ENCODE peak calls at places on chromosomes 7 and 10, in five cellular contexts. D is H9, X is GM23248, P is colonic mucosa, W is fibroblast of lung. R is an unnamed sample. For H3K4me1, the result is how much of the 10 kb centered on the place peaks cover.

GRCh38 chr7:125057974-125058373 is 128.3 kb upstream of the POT1 start:
- DNase-seq in D (no peak), X (no peak), P (no peak), W (no peak), R (no peak)

GRCh38 chr10:4678951-4679671 is 146.9 kb upstream of the AKR1E2 start:
- DNase-seq in D (no peak), X (no peak), P (peak), W (no peak), R (no peak)

GRCh38 chr10:129756912-129757861 is 206.9 kb downstream of the EBF3 start:
- DNase-seq in D (peak), X (peak), P (no peak), W (peak), R (peak)

GRCh38 chr10:50653142-50653541 is 29.4 kb upstream of the SGMS1 start:
- DNase-seq in D (no peak), X (peak), P (no peak), W (peak), R (no peak)

GRCh38 chr7:50342616-50343114 is 38.1 kb downstream of the IKZF1 start:
- DNase-seq in D (no peak), X (peak), P (no peak), W (no peak), R (no peak)

GRCh38 chr10:3312403-3312802 is 139.8 kb upstream of the PITRM1 start:
- DNase-seq in D (no peak), X (no peak), P (no peak), W (no peak), R (no peak)

GRCh38 chr7:39212881-39213280 is 235.2 kb downstream of the POU6F2 start:
- DNase-seq in D (no peak), X (no peak), P (no peak), W (no peak), R (no peak)

GRCh38 chr10:125014984-125015944 is 73.3 kb downstream of the ZRANB1 start:
- DNase-seq in D (no peak), X (no peak), P (no peak), W (no peak), R (peak)

GRCh38 chr10:105070249-105070648 is 429.2 kb downstream of the SORCS3 start:
- DNase-seq in D (no peak), X (no peak), P (no peak), W (no peak), R (no peak)

GRCh38 chr7:74149556-74149955 is 24.6 kb upstream of the EIF4H start:
- DNase-seq in D (no peak), X (no peak), P (no peak), W (no peak), R (no peak)

GRCh38 chr7:96495751-96496216 is 173.9 kb upstream of the SLC25A13 start:
- DNase-seq in D (no peak), X (no peak), P (no peak), W (no peak), R (no peak)

GRCh38 chr7:118040562-118040961 is 143.4 kb upstream of the LSM8 start:
- DNase-seq in D (no peak), X (no peak), P (no peak), W (no peak), R (no peak)

GRCh38 chr10:77613476-77614130 is 24.0 kb downstream of the KCNMA1 start:
- DNase-seq in D (no peak), X (no peak), P (peak), W (peak), R (no peak)

DNA sequence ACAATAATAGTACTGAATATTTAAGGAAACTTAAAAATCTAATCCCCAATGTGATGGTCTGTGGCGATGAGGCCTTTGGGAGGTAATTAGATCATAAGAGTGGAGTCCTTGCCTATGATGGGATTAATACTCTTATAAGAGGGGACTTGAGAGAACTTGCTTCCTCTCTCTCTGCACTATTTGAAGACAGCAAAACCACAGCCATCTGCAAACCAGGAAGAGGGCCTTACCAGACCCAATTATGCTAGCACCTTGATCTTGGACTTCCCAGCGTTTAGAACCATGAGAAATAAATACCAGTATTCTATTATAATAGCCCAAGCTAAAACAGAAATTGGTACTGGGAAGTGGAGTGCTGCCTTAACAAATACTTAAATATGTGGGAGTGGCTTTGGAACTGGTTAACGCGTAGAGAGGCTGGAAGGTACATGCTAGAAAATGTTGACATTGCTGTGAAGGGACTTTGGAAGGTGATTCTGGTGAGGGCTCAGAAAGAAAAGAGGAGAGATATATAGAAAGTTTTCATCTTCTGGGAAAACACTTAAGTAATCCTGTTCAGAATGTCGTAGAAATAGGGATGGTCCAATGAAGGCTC is 91.4 kb downstream of the JAZF1 start:
- DNase-seq in D (no peak), X (no peak), P (no peak), W (no peak), R (no peak)
- H3K9ac ChIP-seq in D (no peak), X (no peak), P (no peak), W (no peak), R (no peak)

DNA sequence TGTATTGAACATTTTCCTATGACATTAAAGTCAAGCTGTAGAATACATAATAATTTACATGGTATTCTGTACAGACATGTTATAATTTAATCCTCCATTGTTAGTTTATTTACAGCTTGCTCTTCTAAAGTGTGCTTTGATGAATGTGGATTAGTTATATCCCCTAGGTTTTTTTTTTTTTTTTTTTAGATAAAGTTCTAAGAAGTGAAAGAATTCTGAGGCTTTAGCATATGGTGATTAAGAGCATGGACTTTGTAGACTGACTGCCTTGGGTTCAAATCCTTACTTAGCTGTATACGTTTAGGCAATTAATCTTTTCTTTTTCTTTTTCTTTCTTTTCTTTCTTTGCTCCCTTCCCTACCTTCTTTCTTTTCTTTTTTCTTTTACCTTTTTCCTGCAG is 44.9 kb downstream of the MKLN1 start:
- DNase-seq in D (no peak), X (no peak), P (no peak), W (no peak), R (no peak)
- H3K4me1 ChIP-seq in D (under half), X (under half), P (under half), W (under half), R (under half)

DNA sequence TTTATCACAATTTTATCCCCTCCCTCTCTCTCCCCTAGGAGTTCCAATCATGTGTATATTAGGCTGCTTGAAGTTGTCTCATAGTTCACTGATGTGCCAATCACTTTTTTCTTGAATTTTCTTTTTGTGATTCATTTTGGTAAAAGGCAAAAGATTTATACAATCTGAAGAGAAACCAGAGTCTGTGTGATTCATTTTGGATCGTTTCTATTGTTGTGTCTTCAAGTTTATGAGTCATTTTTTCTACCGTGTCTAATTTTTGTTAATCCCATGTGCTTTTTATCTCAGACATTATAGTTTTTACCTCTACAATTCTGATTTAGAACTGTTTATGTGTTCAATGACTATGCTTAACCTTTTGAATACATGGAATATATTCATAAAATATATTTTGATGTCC is 483.9 kb upstream of the AUTS2 start:
- DNase-seq in D (no peak), X (peak), P (no peak), W (peak), R (no peak)
- H3K9ac ChIP-seq in D (no peak), X (no peak), P (no peak), W (no peak), R (no peak)

GRCh38 chr7:2720024-2720423 is 32.0 kb downstream of the AMZ1 start:
- DNase-seq in D (no peak), X (no peak), P (no peak), W (no peak), R (no peak)

GRCh38 chr7:2717293-2717904 is 29.4 kb downstream of the AMZ1 start:
- DNase-seq in D (no peak), X (no peak), P (peak), W (no peak), R (no peak)

GRCh38 chr7:2719007-2719406 is 31.0 kb downstream of the AMZ1 start:
- DNase-seq in D (peak), X (peak), P (peak), W (no peak), R (no peak)

GRCh38 chr7:2717905-2718702 is 30.1 kb downstream of the AMZ1 start:
- DNase-seq in D (no peak), X (no peak), P (no peak), W (no peak), R (no peak)

DNA sequence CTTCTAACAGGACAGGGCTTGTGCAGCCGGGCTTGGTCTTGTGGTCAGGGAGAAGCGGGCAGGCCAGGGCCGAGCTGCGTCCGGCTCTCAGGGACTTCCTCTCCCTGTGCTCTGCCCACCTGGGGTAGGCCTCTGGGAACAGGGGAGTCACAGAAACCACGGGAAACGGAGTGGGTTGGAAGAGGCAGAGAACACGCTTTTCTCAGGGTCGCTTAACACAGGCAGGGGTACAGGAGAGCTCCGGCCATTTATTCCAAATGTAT is 30.6 kb downstream of the AMZ1 start:
- DNase-seq in D (no peak), X (no peak), P (no peak), W (no peak), R (no peak)
- H3K4me1 ChIP-seq in D (under half), X (under half), P (under half), W (under half), R (under half)

DNA sequence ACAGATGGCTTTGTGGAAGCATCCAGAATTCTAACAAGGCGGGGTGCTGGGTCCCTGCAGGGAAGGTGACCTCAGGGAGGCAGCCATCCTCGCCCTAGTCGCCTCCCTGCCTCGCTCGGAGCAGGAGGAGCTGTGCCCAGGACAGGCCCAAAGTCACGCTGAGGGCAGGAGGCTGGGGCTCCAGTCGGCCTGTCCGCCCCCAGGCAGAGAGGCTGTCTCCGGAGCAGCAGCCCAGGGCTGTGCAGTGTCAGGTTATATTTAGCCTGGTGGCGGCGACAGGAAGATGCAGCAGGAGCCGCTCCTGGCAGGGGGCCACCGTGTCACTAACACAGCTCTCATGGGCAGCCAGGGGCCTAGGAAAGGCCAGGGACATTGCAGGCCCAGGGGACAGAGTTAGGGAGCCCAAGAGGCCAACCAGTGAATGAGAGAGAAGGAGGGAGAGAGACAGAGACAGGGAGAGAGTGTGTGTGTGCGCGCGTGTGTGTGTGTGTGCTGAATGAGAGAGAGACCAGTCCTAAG is 13.5 kb downstream of the KCNH2 start:
- DNase-seq in D (peak), X (peak), P (no peak), W (no peak), R (no peak)
- H3K9ac ChIP-seq in D (no peak), X (no peak), P (no peak), W (no peak), R (no peak)

DNA sequence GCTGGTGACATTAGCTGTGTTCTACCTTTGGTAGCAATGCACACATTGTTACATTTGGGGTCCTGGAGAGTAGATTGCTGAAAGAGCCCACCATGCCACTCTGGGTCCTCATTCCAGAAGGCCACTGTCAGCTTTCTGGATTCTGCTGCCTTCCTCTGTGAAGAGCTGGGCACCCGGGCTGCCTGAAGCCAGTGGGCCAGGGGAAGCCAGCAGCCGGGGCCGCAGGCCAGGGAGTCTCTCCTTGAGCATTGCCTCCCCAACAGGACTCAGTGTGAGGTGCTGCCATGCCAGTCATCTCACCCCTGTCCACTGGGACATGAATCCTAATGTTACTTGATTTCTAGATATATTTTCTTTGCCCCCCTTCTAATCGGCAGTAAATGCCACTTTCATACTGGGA is 234.0 kb downstream of the SKAP2 start:
- DNase-seq in D (no peak), X (no peak), P (no peak), W (no peak), R (no peak)
- H3K4me1 ChIP-seq in D (under half), X (under half), P (under half), W (under half), R (under half)